ENCODE peak calls at places on chromosomes 6 and 20, in nine cellular contexts. One of them, this sample, is unnamed.

GRCh38 chr20:47063407-47063806 is 168.8 kb downstream of the EYA2 start:
- DNase-seq in thoracic aorta: no peak
- DNase-seq in stomach: peak; percentile 94
- DNase-seq in Calu3: peak; percentile 82
- DNase-seq in gastrocnemius medialis: no peak
- DNase-seq in lower lobe of right lung: no peak
- DNase-seq in dorsolateral prefrontal cortex: no peak
- DNase-seq in RWPE1: no peak
- DNase-seq in HL-60: no peak
- DNase-seq in this sample: no peak

GRCh38 chr6:45084257-45084656 is 243.9 kb upstream of the RUNX2 start:
- DNase-seq in thoracic aorta: no peak
- DNase-seq in stomach: no peak
- DNase-seq in Calu3: no peak
- DNase-seq in gastrocnemius medialis: no peak
- DNase-seq in lower lobe of right lung: no peak
- DNase-seq in dorsolateral prefrontal cortex: no peak
- DNase-seq in RWPE1: no peak
- DNase-seq in HL-60: no peak
- DNase-seq in this sample: no peak

GRCh38 chr20:63978319-63979220 is 872 bp downstream of the SAMD10 start:
- DNase-seq in thoracic aorta: no peak
- DNase-seq in stomach: peak; percentile 89
- DNase-seq in Calu3: peak; percentile 97
- DNase-seq in gastrocnemius medialis: no peak
- DNase-seq in lower lobe of right lung: peak; percentile 90
- DNase-seq in dorsolateral prefrontal cortex: peak; percentile 70
- DNase-seq in RWPE1: peak; percentile 85
- DNase-seq in HL-60: peak; percentile 83
- DNase-seq in this sample: no peak

GRCh38 chr6:55886185-55886836 is 10.9 kb upstream of the BMP5 start:
- DNase-seq in thoracic aorta: no peak
- DNase-seq in stomach: no peak
- DNase-seq in Calu3: no peak
- DNase-seq in gastrocnemius medialis: no peak
- DNase-seq in lower lobe of right lung: no peak
- DNase-seq in dorsolateral prefrontal cortex: no peak
- DNase-seq in RWPE1: no peak
- DNase-seq in HL-60: no peak
- DNase-seq in this sample: no peak

GRCh38 chr20:44646641-44647274 is 4.7 kb downstream of the ADA start:
- DNase-seq in thoracic aorta: no peak
- DNase-seq in stomach: no peak
- DNase-seq in Calu3: no peak
- DNase-seq in gastrocnemius medialis: no peak
- DNase-seq in lower lobe of right lung: no peak
- DNase-seq in dorsolateral prefrontal cortex: no peak
- DNase-seq in RWPE1: peak; percentile 39
- DNase-seq in HL-60: peak; percentile 47
- DNase-seq in this sample: no peak

GRCh38 chr20:48603116-48603818 is 224.5 kb downstream of the PREX1 start:
- DNase-seq in thoracic aorta: no peak
- DNase-seq in stomach: no peak
- DNase-seq in Calu3: no peak
- DNase-seq in gastrocnemius medialis: no peak
- DNase-seq in lower lobe of right lung: peak; percentile 7
- DNase-seq in dorsolateral prefrontal cortex: no peak
- DNase-seq in RWPE1: no peak
- DNase-seq in HL-60: no peak
- DNase-seq in this sample: no peak

GRCh38 chr6:25166955-25167753 is 112.0 kb upstream of the CARMIL1 start:
- DNase-seq in thoracic aorta: no peak
- DNase-seq in stomach: no peak
- DNase-seq in Calu3: no peak
- DNase-seq in gastrocnemius medialis: no peak
- DNase-seq in lower lobe of right lung: no peak
- DNase-seq in dorsolateral prefrontal cortex: no peak
- DNase-seq in RWPE1: no peak
- DNase-seq in HL-60: no peak
- DNase-seq in this sample: no peak

GRCh38 chr6:40441132-40441531 is 146.0 kb downstream of the LRFN2 start:
- DNase-seq in thoracic aorta: no peak
- DNase-seq in stomach: no peak
- DNase-seq in Calu3: no peak
- DNase-seq in gastrocnemius medialis: no peak
- DNase-seq in lower lobe of right lung: no peak
- DNase-seq in dorsolateral prefrontal cortex: no peak
- DNase-seq in RWPE1: no peak
- DNase-seq in HL-60: no peak
- DNase-seq in this sample: no peak

GRCh38 chr20:9974324-9974723 is 60.5 kb upstream of the ANKEF1 start:
- DNase-seq in thoracic aorta: no peak
- DNase-seq in stomach: no peak
- DNase-seq in Calu3: no peak
- DNase-seq in gastrocnemius medialis: no peak
- DNase-seq in lower lobe of right lung: no peak
- DNase-seq in dorsolateral prefrontal cortex: no peak
- DNase-seq in RWPE1: no peak
- DNase-seq in HL-60: no peak
- DNase-seq in this sample: no peak

GRCh38 chr6:149170564-149171452 is 146.7 kb upstream of the TAB2 start:
- DNase-seq in thoracic aorta: no peak
- DNase-seq in stomach: no peak
- DNase-seq in Calu3: no peak
- DNase-seq in gastrocnemius medialis: no peak
- DNase-seq in lower lobe of right lung: no peak
- DNase-seq in dorsolateral prefrontal cortex: no peak
- DNase-seq in RWPE1: no peak
- DNase-seq in HL-60: no peak
- DNase-seq in this sample: no peak

GRCh38 chr20:1265916-1266166 is 253 bp upstream of the SNPH start:
- DNase-seq in thoracic aorta: no peak
- DNase-seq in stomach: no peak
- DNase-seq in Calu3: no peak
- DNase-seq in gastrocnemius medialis: no peak
- DNase-seq in lower lobe of right lung: no peak
- DNase-seq in dorsolateral prefrontal cortex: no peak
- DNase-seq in RWPE1: no peak
- DNase-seq in HL-60: no peak
- DNase-seq in this sample: no peak

GRCh38 chr20:1267161-1267560 is 1.1 kb downstream of the SNPH start:
- DNase-seq in thoracic aorta: no peak
- DNase-seq in stomach: no peak
- DNase-seq in Calu3: no peak
- DNase-seq in gastrocnemius medialis: no peak
- DNase-seq in lower lobe of right lung: no peak
- DNase-seq in dorsolateral prefrontal cortex: peak; percentile 54
- DNase-seq in RWPE1: no peak
- DNase-seq in HL-60: no peak
- DNase-seq in this sample: no peak

GRCh38 chr20:1265226-1265915 is 723 bp upstream of the SNPH start:
- DNase-seq in thoracic aorta: no peak
- DNase-seq in stomach: no peak
- DNase-seq in Calu3: no peak
- DNase-seq in gastrocnemius medialis: no peak
- DNase-seq in lower lobe of right lung: no peak
- DNase-seq in dorsolateral prefrontal cortex: no peak
- DNase-seq in RWPE1: no peak
- DNase-seq in HL-60: no peak
- DNase-seq in this sample: no peak

GRCh38 chr20:1267809-1268374 is 1.8 kb downstream of the SNPH start:
- DNase-seq in thoracic aorta: no peak
- DNase-seq in stomach: no peak
- DNase-seq in Calu3: no peak
- DNase-seq in gastrocnemius medialis: no peak
- DNase-seq in lower lobe of right lung: no peak
- DNase-seq in dorsolateral prefrontal cortex: no peak
- DNase-seq in RWPE1: no peak
- DNase-seq in HL-60: no peak
- DNase-seq in this sample: no peak

GRCh38 chr20:1266167-1266973 is at the start of gene SNPH:
- DNase-seq in thoracic aorta: no peak
- DNase-seq in stomach: peak; percentile 77
- DNase-seq in Calu3: peak; percentile 40
- DNase-seq in gastrocnemius medialis: peak; percentile 63
- DNase-seq in lower lobe of right lung: peak; percentile 73
- DNase-seq in dorsolateral prefrontal cortex: peak; percentile 67
- DNase-seq in RWPE1: peak; percentile 75
- DNase-seq in HL-60: no peak
- DNase-seq in this sample: no peak
- TF ChIP-seq CTCF in thoracic aorta: no peak
- TF ChIP-seq CTCF in stomach: no peak
- TF ChIP-seq CTCF in Calu3: no peak
- TF ChIP-seq CTCF in gastrocnemius medialis: peak; percentile 14
- TF ChIP-seq CTCF in lower lobe of right lung: no peak
- TF ChIP-seq CTCF in dorsolateral prefrontal cortex: no peak
- TF ChIP-seq CTCF in RWPE1: no peak
- TF ChIP-seq CTCF in HL-60: no peak
- TF ChIP-seq CTCF in this sample: no peak

GRCh38 chr20:19212524-19213502 is at the start of gene SLC24A3:
- DNase-seq in thoracic aorta: no peak
- DNase-seq in stomach: peak; percentile 83
- DNase-seq in Calu3: peak; percentile 47
- DNase-seq in gastrocnemius medialis: peak; percentile 50
- DNase-seq in lower lobe of right lung: peak; percentile 90
- DNase-seq in dorsolateral prefrontal cortex: peak; percentile 17
- DNase-seq in RWPE1: peak; percentile 8
- DNase-seq in HL-60: peak; percentile 53
- DNase-seq in this sample: no peak
- TF ChIP-seq CTCF in thoracic aorta: peak; percentile 54
- TF ChIP-seq CTCF in stomach: peak; percentile 28
- TF ChIP-seq CTCF in Calu3: no peak
- TF ChIP-seq CTCF in gastrocnemius medialis: peak; percentile 65
- TF ChIP-seq CTCF in lower lobe of right lung: peak; percentile 51
- TF ChIP-seq CTCF in dorsolateral prefrontal cortex: peak; percentile 28
- TF ChIP-seq CTCF in RWPE1: peak; percentile 42
- TF ChIP-seq CTCF in HL-60: peak; percentile 6
- TF ChIP-seq CTCF in this sample: no peak

GRCh38 chr6:153027480-153027879 is 25.0 kb upstream of the MTRF1L start:
- DNase-seq in thoracic aorta: no peak
- DNase-seq in stomach: no peak
- DNase-seq in Calu3: no peak
- DNase-seq in gastrocnemius medialis: no peak
- DNase-seq in lower lobe of right lung: no peak
- DNase-seq in dorsolateral prefrontal cortex: no peak
- DNase-seq in RWPE1: no peak
- DNase-seq in HL-60: no peak
- DNase-seq in this sample: no peak

GRCh38 chr6:153028261-153028660 is 25.8 kb upstream of the MTRF1L start:
- DNase-seq in thoracic aorta: no peak
- DNase-seq in stomach: no peak
- DNase-seq in Calu3: no peak
- DNase-seq in gastrocnemius medialis: no peak
- DNase-seq in lower lobe of right lung: no peak
- DNase-seq in dorsolateral prefrontal cortex: no peak
- DNase-seq in RWPE1: no peak
- DNase-seq in HL-60: no peak
- DNase-seq in this sample: no peak

GRCh38 chr6:153032255-153032882 is 29.9 kb upstream of the MTRF1L start:
- DNase-seq in thoracic aorta: no peak
- DNase-seq in stomach: no peak
- DNase-seq in Calu3: no peak
- DNase-seq in gastrocnemius medialis: no peak
- DNase-seq in lower lobe of right lung: no peak
- DNase-seq in dorsolateral prefrontal cortex: no peak
- DNase-seq in RWPE1: peak; percentile 20
- DNase-seq in HL-60: no peak
- DNase-seq in this sample: no peak

GRCh38 chr6:153031335-153031955 is 28.9 kb upstream of the MTRF1L start:
- DNase-seq in thoracic aorta: no peak
- DNase-seq in stomach: no peak
- DNase-seq in Calu3: no peak
- DNase-seq in gastrocnemius medialis: no peak
- DNase-seq in lower lobe of right lung: no peak
- DNase-seq in dorsolateral prefrontal cortex: no peak
- DNase-seq in RWPE1: peak; percentile 59
- DNase-seq in HL-60: no peak
- DNase-seq in this sample: no peak

DNA sequence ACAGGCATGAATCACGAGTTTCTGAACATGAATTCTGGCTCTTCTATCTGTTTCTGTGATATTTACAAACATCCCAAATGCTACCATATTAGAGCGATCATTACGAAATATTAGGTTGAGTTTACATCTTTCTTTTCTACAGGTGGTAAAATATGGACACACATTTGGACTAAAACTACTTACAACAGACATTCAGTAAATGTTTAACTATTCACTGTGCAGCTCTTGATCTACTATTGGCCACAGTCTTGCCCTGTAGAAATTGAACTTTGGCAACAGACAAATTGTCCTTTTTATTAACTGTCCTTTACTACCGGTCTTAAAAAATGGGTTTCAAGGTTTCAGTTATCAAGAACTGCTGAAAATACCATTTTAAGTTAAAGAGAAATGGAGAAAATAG is 26.5 kb upstream of the MTRF1L start:
- DNase-seq in thoracic aorta: no peak
- DNase-seq in stomach: no peak
- DNase-seq in Calu3: no peak
- DNase-seq in gastrocnemius medialis: no peak
- DNase-seq in lower lobe of right lung: no peak
- DNase-seq in dorsolateral prefrontal cortex: no peak
- DNase-seq in RWPE1: no peak
- DNase-seq in HL-60: no peak
- DNase-seq in this sample: no peak
- TF ChIP-seq CTCF in thoracic aorta: no peak
- TF ChIP-seq CTCF in stomach: no peak
- TF ChIP-seq CTCF in Calu3: no peak
- TF ChIP-seq CTCF in gastrocnemius medialis: no peak
- TF ChIP-seq CTCF in lower lobe of right lung: no peak
- TF ChIP-seq CTCF in dorsolateral prefrontal cortex: no peak
- TF ChIP-seq CTCF in RWPE1: no peak
- TF ChIP-seq CTCF in HL-60: no peak
- TF ChIP-seq CTCF in this sample: no peak

DNA sequence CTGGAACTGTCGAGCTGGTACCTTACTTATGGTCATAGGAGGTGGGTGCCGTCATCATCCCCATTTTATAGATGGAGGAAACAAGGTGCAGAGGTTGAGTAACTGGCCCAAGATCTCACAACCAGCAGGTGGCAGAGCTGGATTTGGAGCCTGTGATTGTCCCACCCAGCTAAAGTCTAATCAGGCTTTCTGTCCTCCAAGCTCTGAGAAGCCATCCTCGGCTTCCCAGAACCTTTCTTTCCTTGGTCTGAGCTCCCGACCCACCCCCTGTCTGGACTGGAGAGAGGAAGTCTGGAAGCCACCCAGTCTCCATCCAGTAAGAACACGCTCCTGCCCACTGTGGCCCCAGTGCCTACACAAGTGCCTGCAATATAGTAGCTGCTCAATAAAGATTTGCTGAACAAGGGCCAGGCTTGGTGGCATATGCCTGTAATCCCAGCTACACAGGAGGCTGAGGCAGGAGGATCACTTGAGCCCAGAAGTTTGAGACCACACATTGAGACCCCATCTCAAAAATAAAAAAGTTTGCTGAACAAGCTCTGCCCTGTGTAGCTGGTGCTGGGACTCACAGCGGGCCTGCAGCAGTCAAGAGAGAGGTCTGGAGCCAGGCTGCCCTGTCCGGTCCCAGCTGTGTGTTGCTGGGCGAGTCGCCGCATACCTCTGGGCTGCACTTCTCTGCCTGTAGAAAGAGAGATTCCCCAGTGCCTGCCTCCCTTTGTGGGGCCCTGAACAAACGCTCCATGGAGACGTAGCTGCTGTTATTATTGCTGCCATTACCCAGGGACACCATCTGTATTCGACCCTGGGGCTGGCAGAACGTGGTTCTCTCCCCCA is 32.5 kb upstream of the DLGAP4 start:
- DNase-seq in thoracic aorta: no peak
- DNase-seq in stomach: no peak
- DNase-seq in Calu3: peak; percentile 46
- DNase-seq in gastrocnemius medialis: no peak
- DNase-seq in lower lobe of right lung: no peak
- DNase-seq in dorsolateral prefrontal cortex: no peak
- DNase-seq in RWPE1: peak; percentile 41
- DNase-seq in HL-60: no peak
- DNase-seq in this sample: no peak
- TF ChIP-seq CTCF in thoracic aorta: no peak
- TF ChIP-seq CTCF in stomach: no peak
- TF ChIP-seq CTCF in Calu3: peak; percentile 58
- TF ChIP-seq CTCF in gastrocnemius medialis: peak; percentile 8
- TF ChIP-seq CTCF in lower lobe of right lung: no peak
- TF ChIP-seq CTCF in dorsolateral prefrontal cortex: peak; percentile 52
- TF ChIP-seq CTCF in RWPE1: peak; percentile 35
- TF ChIP-seq CTCF in HL-60: no peak
- TF ChIP-seq CTCF in this sample: no peak